ENCODE peak calls at places on chromosomes 3 and 15, in four cellular contexts. N is K562, X is A549, H is HepG2. V is an unnamed sample.

GRCh38 chr15:58543664-58544335 is 112.0 kb downstream of the LIPC start:
- DNase-seq in X (no peak), N (peak), H (no peak), V (no peak)

GRCh38 chr3:150710097-150710496 is 6.4 kb upstream of the ERICH6 start:
- DNase-seq in X (no peak), H (no peak), N (no peak), V (no peak)

GRCh38 chr15:55649058-55649423 is 60.9 kb upstream of the PYGO1 start:
- DNase-seq in N (no peak), X (no peak), H (no peak), V (no peak)

GRCh38 chr3:61903931-61904657 is 342.7 kb downstream of the PTPRG start:
- DNase-seq in X (no peak), N (no peak), H (no peak), V (no peak)

GRCh38 chr3:49719214-49719884 is at the start of gene AMIGO3:
- DNase-seq in H (no peak), N (peak), X (peak), V (peak)

GRCh38 chr3:45008117-45008516 is 18.0 kb upstream of the CLEC3B start:
- DNase-seq in X (no peak), N (no peak), H (no peak), V (no peak)

GRCh38 chr3:69542265-69543079 is 156.6 kb upstream of the FRMD4B start:
- DNase-seq in N (no peak), H (no peak), X (peak), V (no peak)

GRCh38 chr3:46471371-46471914 is 6.7 kb upstream of the LTF start:
- DNase-seq in H (no peak), N (no peak), X (no peak), V (peak)

GRCh38 chr3:130820976-130821375 is 72.9 kb upstream of the ATP2C1 start:
- DNase-seq in X (peak), N (no peak), H (peak), V (no peak)

GRCh38 chr15:79640206-79640605 is 208.1 kb downstream of the MINAR1 start:
- DNase-seq in N (no peak), H (peak), X (peak), V (no peak)

GRCh38 chr3:177842302-177842701 is 645.0 kb upstream of the TBL1XR1 start:
- DNase-seq in N (no peak), H (no peak), X (no peak), V (no peak)

GRCh38 chr3:36700537-36701248 is 63.7 kb downstream of the DCLK3 start:
- DNase-seq in N (peak), X (peak), H (peak), V (peak)

GRCh38 chr15:69793436-69793782 is 304.3 kb downstream of the TLE3 start:
- DNase-seq in X (no peak), N (no peak), H (no peak), V (no peak)

GRCh38 chr3:64764386-64764929 is 76.7 kb upstream of the ADAMTS9 start:
- DNase-seq in N (no peak), X (no peak), H (no peak), V (no peak)

GRCh38 chr3:193207290-193207689 is 33.7 kb upstream of the PLAAT1 start:
- DNase-seq in N (no peak), X (peak), H (no peak), V (no peak)

GRCh38 chr3:184135149-184135910 is at the start of gene EIF2B5:
- DNase-seq in N (peak), X (peak), H (peak), V (peak)
- TF ChIP-seq RNF2 in N (peak), X (no peak), H (peak), V (no peak)

DNA sequence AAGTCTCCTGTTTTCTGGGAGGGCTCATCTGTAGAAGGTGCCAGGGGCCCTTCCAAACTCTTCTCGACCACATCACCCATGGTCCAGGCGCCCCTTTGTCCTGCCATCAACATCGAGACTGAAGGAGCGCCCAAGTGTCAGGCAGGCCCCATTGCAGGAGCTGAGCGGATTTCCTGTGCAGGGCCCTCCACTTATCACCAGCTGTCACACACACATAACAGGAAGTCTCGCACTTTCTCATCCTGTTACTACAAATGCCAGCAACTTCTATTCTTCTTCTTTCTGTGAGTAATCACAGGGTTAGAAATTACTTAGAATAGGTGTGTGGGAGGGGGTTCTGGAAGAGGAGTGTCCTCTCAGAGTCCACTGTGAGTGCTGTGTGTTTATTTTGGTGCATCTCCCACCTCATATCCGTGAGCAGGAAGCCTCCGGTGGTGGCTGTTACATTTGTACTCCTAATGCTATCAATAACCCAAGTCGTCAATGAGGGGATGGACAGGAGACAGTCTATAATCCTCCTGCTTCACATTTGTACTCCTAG is at the start of gene KLHL6:
- DNase-seq in H (no peak), X (no peak), N (peak), V (no peak)
- TF ChIP-seq RNF2 in H (no peak), X (no peak), N (no peak), V (no peak)

GRCh38 chr15:88653200-88654064 is 14.6 kb downstream of the ISG20 start:
- DNase-seq in N (no peak), X (no peak), H (no peak), V (peak)
- TF ChIP-seq RNF2 in N (no peak), X (no peak), H (no peak), V (no peak)

GRCh38 chr15:76162784-76163428 is 103.1 kb downstream of the TMEM266 start:
- DNase-seq in H (no peak), X (no peak), N (no peak), V (no peak)

GRCh38 chr15:76164602-76165001 is 104.8 kb downstream of the TMEM266 start:
- DNase-seq in H (no peak), N (no peak), X (no peak), V (no peak)

GRCh38 chr15:76162050-76162425 is 102.3 kb downstream of the TMEM266 start:
- DNase-seq in H (no peak), N (no peak), X (no peak), V (no peak)

GRCh38 chr15:76161153-76162049 is 101.6 kb downstream of the TMEM266 start:
- DNase-seq in X (no peak), N (no peak), H (no peak), V (no peak)

DNA sequence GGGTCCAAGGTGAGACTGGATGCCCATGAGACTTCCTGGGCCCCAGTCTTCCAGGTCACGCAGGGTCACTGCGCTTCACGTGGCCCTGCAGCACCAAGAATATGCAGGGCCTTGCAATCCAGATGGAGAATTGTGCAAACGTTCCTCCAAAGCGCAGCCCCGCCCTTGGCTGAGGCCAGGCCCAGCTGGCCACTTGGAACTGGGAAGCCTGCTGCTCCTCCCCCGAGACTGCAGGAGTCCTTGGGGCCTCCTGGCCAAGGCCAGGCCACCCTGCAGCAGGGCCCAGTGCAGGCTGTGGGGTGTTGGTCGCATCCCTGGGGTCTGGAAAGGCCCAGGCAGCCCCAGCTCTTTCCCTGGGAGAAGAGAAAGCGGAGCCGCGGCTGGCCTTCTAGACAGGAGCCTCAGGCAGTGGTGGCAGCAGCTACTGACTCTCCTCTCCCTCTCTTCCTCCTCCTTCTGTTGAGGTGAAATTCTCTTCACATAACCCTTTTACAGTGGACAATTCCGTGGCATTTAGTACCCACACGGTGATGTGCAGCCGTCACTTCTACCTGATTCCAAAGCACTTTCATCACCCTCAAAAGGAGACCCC is 103.7 kb downstream of the TMEM266 start:
- DNase-seq in X (peak), H (peak), N (no peak), V (no peak)
- TF ChIP-seq RNF2 in X (no peak), H (no peak), N (no peak), V (no peak)

DNA sequence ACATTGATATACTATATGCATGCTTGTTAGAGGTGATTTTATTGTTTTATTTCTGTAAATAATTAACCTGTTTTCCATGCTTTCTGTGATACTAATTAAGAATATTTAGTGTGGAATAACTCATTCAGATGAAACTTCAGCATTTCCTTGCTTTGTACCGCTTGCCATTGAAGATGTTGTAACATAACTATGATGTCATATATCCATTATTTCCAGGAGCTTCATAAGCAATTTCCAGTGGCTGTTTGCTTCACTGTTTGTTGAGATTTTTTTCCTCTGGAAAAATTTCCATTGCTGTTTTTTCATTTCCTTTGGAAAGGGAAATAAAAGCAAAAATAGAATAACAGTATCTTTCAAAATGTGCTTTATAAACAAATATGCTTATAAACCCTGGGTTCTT is 319.7 kb upstream of the SEMA6D start:
- DNase-seq in X (no peak), N (no peak), H (no peak), V (no peak)
- TF ChIP-seq RNF2 in X (no peak), N (no peak), H (no peak), V (no peak)

DNA sequence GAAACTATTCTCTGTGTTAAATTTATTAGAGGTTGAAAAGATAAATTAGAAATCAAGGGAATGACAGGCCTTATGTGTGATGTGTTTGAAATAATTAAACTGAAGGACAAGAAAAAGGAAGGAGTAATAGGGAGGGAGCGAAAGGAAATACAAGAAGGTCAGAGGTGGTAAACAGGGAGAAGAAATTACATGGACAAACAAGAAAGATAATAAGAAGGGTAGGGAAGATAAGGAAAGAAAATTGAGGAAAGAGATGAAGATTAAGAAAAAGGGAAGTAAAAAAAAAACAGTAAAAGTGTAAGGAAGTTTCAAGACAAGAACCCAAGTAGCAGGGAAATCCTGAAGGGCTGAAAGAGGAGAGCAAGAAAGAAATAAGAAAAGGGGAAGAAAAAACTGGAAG is 26.2 kb upstream of the ANXA2 start:
- DNase-seq in H (no peak), X (no peak), N (no peak), V (no peak)
- TF ChIP-seq RNF2 in H (no peak), X (no peak), N (no peak), V (no peak)

GRCh38 chr3:127851899-127852298 is 29.6 kb upstream of the MGLL start:
- DNase-seq in X (no peak), N (no peak), H (no peak), V (no peak)

GRCh38 chr3:127846576-127846975 is 24.3 kb upstream of the MGLL start:
- DNase-seq in X (no peak), N (no peak), H (no peak), V (no peak)

GRCh38 chr3:127849368-127849767 is 27.1 kb upstream of the MGLL start:
- DNase-seq in N (no peak), H (no peak), X (no peak), V (no peak)

GRCh38 chr3:127847236-127847720 is 25.0 kb upstream of the MGLL start:
- DNase-seq in H (no peak), N (no peak), X (no peak), V (no peak)

DNA sequence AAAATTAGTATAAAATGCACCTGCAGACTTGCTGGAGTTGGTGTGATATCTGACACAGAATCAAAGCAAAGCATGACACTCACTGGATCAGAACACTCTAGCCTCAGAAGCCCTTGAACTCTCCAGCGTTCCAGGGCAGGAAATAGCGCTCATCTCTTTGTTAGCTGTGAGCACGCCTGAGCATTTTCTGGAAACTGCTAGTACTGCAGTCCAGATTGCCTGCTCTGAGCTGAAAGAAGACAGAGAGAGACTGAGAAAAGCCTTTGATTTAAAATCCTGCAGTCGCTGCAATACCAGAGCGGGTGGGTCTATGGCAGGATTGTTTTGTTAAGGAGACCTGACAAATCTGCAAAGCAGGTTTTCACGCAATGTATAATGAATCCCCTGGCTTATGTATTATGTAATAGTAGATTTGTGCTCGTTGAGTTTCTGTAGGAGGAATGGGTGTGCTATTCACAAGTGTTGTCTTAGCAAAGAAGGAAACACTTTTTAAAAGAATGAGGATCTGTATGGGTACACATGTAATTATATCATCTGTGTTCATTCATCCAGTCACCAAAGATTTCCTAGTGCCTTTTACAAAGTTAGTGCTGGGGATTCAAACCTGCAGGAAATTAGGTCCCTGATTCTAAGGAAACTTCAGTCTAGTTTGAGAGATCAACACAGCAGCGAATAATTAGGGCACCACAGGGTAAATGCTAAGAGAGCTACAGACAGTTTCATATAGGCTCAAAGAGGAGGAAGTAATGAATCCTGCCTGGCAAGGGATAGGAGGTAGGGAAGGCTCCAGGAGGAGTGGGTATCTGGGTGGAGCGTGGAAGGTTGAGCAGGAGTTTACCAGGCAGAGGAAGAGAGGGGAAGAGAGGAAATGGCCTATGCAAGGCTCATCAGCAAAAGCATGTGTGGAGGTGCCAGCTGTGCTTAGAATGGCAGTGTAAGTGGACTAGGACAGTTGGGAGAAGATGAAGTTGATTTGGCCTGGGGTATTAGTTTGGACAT is 26.1 kb upstream of the MGLL start:
- DNase-seq in H (no peak), X (no peak), N (no peak), V (peak)
- TF ChIP-seq RNF2 in H (no peak), X (no peak), N (no peak), V (no peak)

GRCh38 chr3:124669470-124669869 is 60.8 kb upstream of the UMPS start:
- DNase-seq in H (no peak), X (peak), N (no peak), V (no peak)
- TF ChIP-seq RNF2 in H (no peak), X (no peak), N (no peak), V (no peak)

V was measured in H1.